ENCODE peak calls at places on chromosomes 7 and 10, in six cellular contexts. W is A549, Z is activated T-cell treated with anti-CD3 and anti-CD28 coated beads for 24 hours, D is Calu3, Q is Daoy, F is HCEC 1CT. K is an unnamed sample.

GRCh38 chr7:55504093-55504859 is 68.0 kb downstream of the VOPP1 start:
- DNase-seq in W (no peak), Z (no peak), D (peak; percentile 29), Q (peak; percentile 47), F (no peak), K (no peak)

GRCh38 chr10:29443745-29444523 is 155.1 kb downstream of the LYZL1 start:
- DNase-seq in W (no peak), Z (no peak), D (no peak), Q (no peak), F (no peak), K (peak; percentile 39)

GRCh38 chr10:89942217-89942616 is 240.8 kb downstream of the KIF20B start:
- DNase-seq in W (no peak), Z (no peak), D (no peak), Q (peak; percentile 16), F (no peak), K (peak; percentile 50)

GRCh38 chr10:53491774-53492173 is 719.2 kb upstream of the MBL2 start:
- DNase-seq in W (no peak), Z (no peak), D (no peak), Q (no peak), F (no peak), K (no peak)

GRCh38 chr10:71270301-71270777 is 48.7 kb upstream of the SLC29A3 start:
- DNase-seq in W (peak; percentile 91), Z (peak; percentile 16), D (peak; percentile 70), Q (peak; percentile 61), F (peak; percentile 71), K (peak; percentile 91)

GRCh38 chr10:97583476-97583875 is 713 bp upstream of the HOGA1 start:
- DNase-seq in W (no peak), Z (no peak), D (no peak), Q (no peak), F (no peak), K (no peak)

GRCh38 chr7:122584852-122585251 is 114.1 kb downstream of the RNF133 start:
- DNase-seq in W (no peak), Z (no peak), D (no peak), Q (no peak), F (no peak), K (no peak)

GRCh38 chr7:148058092-148058491 is 532.5 kb upstream of the C7orf33 start:
- DNase-seq in W (no peak), Z (no peak), D (no peak), Q (no peak), F (no peak), K (no peak)

GRCh38 chr10:80471715-80472233 is 17.7 kb downstream of the TSPAN14 start:
- DNase-seq in W (no peak), Z (peak; percentile 48), D (peak; percentile 73), Q (peak; percentile 19), F (no peak), K (no peak)

GRCh38 chr7:52501696-52502095 is 533.7 kb upstream of the POM121L12 start:
- DNase-seq in W (no peak), Z (no peak), D (no peak), Q (no peak), F (no peak), K (no peak)

GRCh38 chr10:112653215-112653614 is 206.2 kb downstream of the VTI1A start:
- DNase-seq in W (no peak), Z (no peak), D (no peak), Q (no peak), F (no peak), K (no peak)

GRCh38 chr10:90418869-90419652 is 438.8 kb downstream of the HTR7 start:
- DNase-seq in W (no peak), Z (no peak), D (peak; percentile 23), Q (peak; percentile 86), F (peak; percentile 96), K (peak; percentile 96)

GRCh38 chr10:78339251-78339650 is 305.6 kb downstream of the RPS24 start:
- DNase-seq in W (no peak), Z (no peak), D (no peak), Q (no peak), F (no peak), K (no peak)

GRCh38 chr7:134627109-134627774 is 19.4 kb upstream of the BPGM start:
- DNase-seq in W (no peak), Z (no peak), D (no peak), Q (no peak), F (no peak), K (no peak)

GRCh38 chr7:70887186-70887585 is 244.8 kb upstream of the GALNT17 start:
- DNase-seq in W (no peak), Z (no peak), D (no peak), Q (no peak), F (no peak), K (no peak)

GRCh38 chr7:13448243-13448642 is 541.2 kb downstream of the ETV1 start:
- DNase-seq in W (no peak), Z (no peak), D (no peak), Q (no peak), F (no peak), K (no peak)

GRCh38 chr10:44366936-44367630 is 17.8 kb downstream of the CXCL12 start:
- DNase-seq in W (no peak), Z (no peak), D (no peak), Q (no peak), F (no peak), K (no peak)

GRCh38 chr10:112201334-112201733 is 17.8 kb upstream of the GPAM start:
- DNase-seq in W (no peak), Z (no peak), D (no peak), Q (no peak), F (no peak), K (no peak)

GRCh38 chr7:5408777-5409176 is 14.9 kb downstream of the TNRC18 start:
- DNase-seq in W (no peak), Z (no peak), D (no peak), Q (peak; percentile 56), F (no peak), K (peak; percentile 50)

GRCh38 chr7:90958669-90959068 is 305.6 kb upstream of the FZD1 start:
- DNase-seq in W (no peak), Z (no peak), D (no peak), Q (no peak), F (peak; percentile 40), K (peak; percentile 71)

GRCh38 chr7:109964780-109965179 is 1126.1 kb upstream of the LRRN3 start:
- DNase-seq in W (no peak), Z (no peak), D (no peak), Q (no peak), F (no peak), K (no peak)

GRCh38 chr10:20888620-20889337 is 8.3 kb downstream of the NEBL start:
- DNase-seq in W (no peak), Z (no peak), D (no peak), Q (no peak), F (peak; percentile 3), K (no peak)

GRCh38 chr7:100516135-100516812 is 22.7 kb upstream of the AGFG2 start:
- DNase-seq in W (no peak), Z (no peak), D (no peak), Q (peak; percentile 94), F (peak; percentile 93), K (peak; percentile 97)

K was measured in fibroblast of lung.